ENCODE peak calls at places on chromosomes 12 and 14, in four cellular contexts. H is breast epithelium, I is GM12891, A is stomach. Z is an unnamed sample.

GRCh38 chr12:53244337-53244736 is 12.3 kb upstream of the RARG start:
- DNase-seq in H (no peak), I (no peak), A (no peak), Z (no peak)

GRCh38 chr12:87196329-87196728 is 832.9 kb downstream of the C12orf50 start:
- DNase-seq in H (no peak), I (no peak), A (no peak), Z (no peak)

GRCh38 chr12:54549774-54550451 is 512 bp downstream of the PDE1B start:
- DNase-seq in H (no peak), I (no peak), A (no peak), Z (no peak)

GRCh38 chr14:33788116-33788515 is 162.8 kb downstream of the EGLN3 start:
- DNase-seq in H (no peak), I (no peak), A (no peak), Z (no peak)

GRCh38 chr12:82596484-82596883 is 90.2 kb upstream of the TMTC2 start:
- DNase-seq in H (no peak), I (no peak), A (no peak), Z (no peak)

GRCh38 chr14:51950007-51950406 is 39.3 kb upstream of the RTRAF start:
- DNase-seq in H (no peak), I (no peak), A (no peak), Z (no peak)

GRCh38 chr12:21941522-21942376 is 523 bp upstream of the ABCC9 start:
- DNase-seq in H (no peak), I (no peak), A (no peak), Z (no peak)

GRCh38 chr14:79576434-79576833 is 634.9 kb downstream of the DIO2 start:
- DNase-seq in H (no peak), I (no peak), A (no peak), Z (no peak)

GRCh38 chr12:81222841-81223595 is 145.1 kb downstream of the ACSS3 start:
- DNase-seq in H (no peak), I (no peak), A (no peak), Z (no peak)

GRCh38 chr12:81221681-81222080 is 143.8 kb downstream of the ACSS3 start:
- DNase-seq in H (no peak), I (no peak), A (no peak), Z (no peak)

GRCh38 chr12:81229718-81230117 is 151.8 kb downstream of the ACSS3 start:
- DNase-seq in H (no peak), I (no peak), A (no peak), Z (no peak)

GRCh38 chr12:81224626-81225025 is 146.7 kb downstream of the ACSS3 start:
- DNase-seq in H (no peak), I (no peak), A (no peak), Z (no peak)
- TF ChIP-seq POLR2AphosphoS5 in H (no peak), I (no peak), A (no peak), Z (no peak)

GRCh38 chr12:124742111-124742510 is 121.6 kb downstream of the SCARB1 start:
- DNase-seq in H (no peak), I (no peak), A (peak), Z (no peak)

GRCh38 chr12:124738636-124739467 is 124.8 kb downstream of the SCARB1 start:
- DNase-seq in H (no peak), I (no peak), A (peak), Z (no peak)

GRCh38 chr12:124739953-124740561 is 123.6 kb downstream of the SCARB1 start:
- DNase-seq in H (no peak), I (no peak), A (no peak), Z (no peak)

GRCh38 chr12:124741211-124741610 is 122.5 kb downstream of the SCARB1 start:
- DNase-seq in H (no peak), I (no peak), A (no peak), Z (no peak)

GRCh38 chr12:124740691-124741137 is 123.0 kb downstream of the SCARB1 start:
- DNase-seq in H (no peak), I (no peak), A (peak), Z (no peak)
- TF ChIP-seq POLR2A in H (no peak), I (no peak), A (no peak), Z (no peak)

GRCh38 chr12:105445261-105446015 is 114.9 kb downstream of the C12orf75 start:
- DNase-seq in H (no peak), I (no peak), A (no peak), Z (no peak)
- TF ChIP-seq POLR2AphosphoS5 in H (no peak), I (no peak), A (no peak), Z (peak)

GRCh38 chr12:27210187-27210586 is 33.9 kb upstream of the STK38L start:
- DNase-seq in H (no peak), I (no peak), A (no peak), Z (no peak)

GRCh38 chr12:27213304-27213703 is 30.8 kb upstream of the STK38L start:
- DNase-seq in H (no peak), I (no peak), A (no peak), Z (no peak)

GRCh38 chr12:27212861-27213260 is 31.2 kb upstream of the STK38L start:
- DNase-seq in H (no peak), I (no peak), A (no peak), Z (no peak)

GRCh38 chr12:27217590-27217989 is 26.5 kb upstream of the STK38L start:
- DNase-seq in H (no peak), I (no peak), A (no peak), Z (no peak)

GRCh38 chr12:27213830-27214787 is 30.0 kb upstream of the STK38L start:
- DNase-seq in H (no peak), I (no peak), A (no peak), Z (no peak)
- TF ChIP-seq POLR2A in H (no peak), I (no peak), A (no peak), Z (no peak)

GRCh38 chr12:112307219-112308062 is 74.8 kb downstream of the HECTD4 start:
- DNase-seq in H (no peak), I (no peak), A (no peak), Z (no peak)

GRCh38 chr12:112308652-112309051 is 73.6 kb downstream of the HECTD4 start:
- DNase-seq in H (no peak), I (no peak), A (no peak), Z (no peak)

GRCh38 chr12:112309797-112310196 is 72.4 kb downstream of the HECTD4 start:
- DNase-seq in H (no peak), I (no peak), A (no peak), Z (no peak)

GRCh38 chr12:112305951-112306350 is 76.3 kb downstream of the HECTD4 start:
- DNase-seq in H (no peak), I (no peak), A (peak), Z (no peak)

DNA sequence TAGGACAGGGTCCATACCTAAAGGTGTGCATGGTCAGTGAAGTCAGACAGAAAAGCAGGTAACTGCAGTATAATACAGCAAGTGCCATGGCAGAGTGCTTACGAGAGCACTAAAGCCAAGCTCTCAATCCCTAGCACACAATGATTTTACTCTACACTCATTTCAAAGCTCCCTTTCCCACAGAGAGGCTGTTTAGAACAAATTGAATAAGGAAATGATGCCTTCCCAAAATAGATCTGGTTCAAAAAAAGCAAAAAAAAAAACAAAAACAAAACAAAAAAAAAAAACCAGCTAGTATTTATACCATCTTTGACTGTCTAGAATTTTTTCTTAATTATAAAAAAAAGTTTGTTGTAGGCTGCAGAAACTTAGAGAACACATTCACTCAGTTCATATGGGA is 74.0 kb downstream of the HECTD4 start:
- DNase-seq in H (no peak), I (no peak), A (no peak), Z (no peak)
- TF ChIP-seq POLR2AphosphoS5 in H (no peak), I (no peak), A (no peak), Z (no peak)

GRCh38 chr12:124737040-124737419 is 126.6 kb downstream of the SCARB1 start:
- DNase-seq in H (no peak), I (no peak), A (no peak), Z (no peak)
- TF ChIP-seq POLR2A in H (no peak), I (no peak), A (no peak), Z (no peak)

GRCh38 chr12:617304-617915 is 45.8 kb downstream of the NINJ2 start:
- DNase-seq in H (no peak), I (no peak), A (peak), Z (no peak)
- TF ChIP-seq POLR2AphosphoS5 in H (peak), I (no peak), A (no peak), Z (peak)

GRCh38 chr12:113919791-113920190 is 46.3 kb downstream of the RBM19 start:
- DNase-seq in H (no peak), I (no peak), A (no peak), Z (no peak)
- TF ChIP-seq POLR2A in H (no peak), I (no peak), A (no peak), Z (no peak)